ENCODE peak calls at places on chromosome 1, in five cellular contexts. Q is cardiac muscle cell, F is choroid plexus epithelial cell, P is ovary, X is RWPE1. V is an unnamed sample.

GRCh38 chr1:116360435-116361173 is 12.4 kb upstream of the ATP1A1 start:
- DNase-seq in Q (no peak), F (peak; percentile 43), P (no peak), X (no peak), V (peak; percentile 32)

GRCh38 chr1:175887981-175888428 is 144.6 kb upstream of the TNR start:
- DNase-seq in Q (peak; percentile 85), F (peak; percentile 78), P (no peak), X (peak; percentile 75), V (peak; percentile 77)

GRCh38 chr1:67298762-67299161 is 8.9 kb upstream of the IL12RB2 start:
- DNase-seq in Q (no peak), F (no peak), P (no peak), X (no peak), V (no peak)

GRCh38 chr1:208219659-208220282 is 24.4 kb downstream of the PLXNA2 start:
- DNase-seq in Q (peak; percentile 71), F (peak; percentile 71), P (peak; percentile 64), X (peak; percentile 92), V (no peak)

GRCh38 chr1:38835230-38835827 is 24.2 kb downstream of the RRAGC start:
- DNase-seq in Q (peak; percentile 89), F (peak; percentile 94), P (no peak), X (peak; percentile 62), V (peak; percentile 67)

GRCh38 chr1:230832466-230832865 is 35.9 kb downstream of the C1orf198 start:
- DNase-seq in Q (no peak), F (no peak), P (no peak), X (peak; percentile 22), V (no peak)

GRCh38 chr1:237105826-237106225 is 63.8 kb downstream of the RYR2 start:
- DNase-seq in Q (no peak), F (no peak), P (no peak), X (no peak), V (no peak)

GRCh38 chr1:234731371-234732085 is 121.5 kb upstream of the IRF2BP2 start:
- DNase-seq in Q (no peak), F (peak; percentile 63), P (peak; percentile 19), X (peak; percentile 84), V (peak; percentile 78)

GRCh38 chr1:32775640-32776337 is 41.4 kb downstream of the YARS1 start:
- DNase-seq in Q (no peak), F (peak; percentile 47), P (no peak), X (no peak), V (no peak)

GRCh38 chr1:108816049-108816882 is 40.6 kb downstream of the AKNAD1 start:
- DNase-seq in Q (no peak), F (peak; percentile 93), P (peak; percentile 73), X (peak; percentile 80), V (no peak)

GRCh38 chr1:156481527-156481926 is 19.0 kb downstream of the MEF2D start:
- DNase-seq in Q (no peak), F (no peak), P (no peak), X (no peak), V (peak; percentile 62)

DNA sequence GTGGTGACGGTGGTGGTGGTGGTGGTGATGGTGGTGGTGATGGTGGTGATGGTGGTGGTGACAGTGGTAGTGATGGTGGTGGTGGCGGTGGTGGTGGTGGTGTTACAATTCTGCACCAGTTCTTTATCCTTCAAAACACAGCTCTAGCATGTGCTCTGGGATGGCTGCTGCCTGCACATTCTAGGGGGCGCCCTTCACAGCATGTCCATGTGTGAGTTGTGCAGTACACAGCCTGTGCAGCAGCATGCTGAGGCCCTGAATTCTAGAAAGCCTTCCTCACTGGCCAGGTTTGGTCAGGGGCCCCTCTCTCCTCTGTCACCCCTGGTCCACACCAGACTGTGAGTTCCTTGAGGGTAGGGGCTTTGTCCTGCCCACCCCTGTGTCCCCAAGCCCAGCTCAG is 67.7 kb downstream of the MATN1 start:
- DNase-seq in Q (no peak), F (no peak), P (no peak), X (no peak), V (no peak)
- TF ChIP-seq CTCF in Q (no peak), F (no peak), P (no peak), X (no peak), V (no peak)

GRCh38 chr1:54542962-54543539 is 5.0 kb upstream of the ACOT11 start:
- DNase-seq in Q (no peak), F (peak; percentile 33), P (no peak), X (no peak), V (no peak)

GRCh38 chr1:54543729-54544496 is 4.1 kb upstream of the ACOT11 start:
- DNase-seq in Q (no peak), F (peak; percentile 78), P (no peak), X (peak; percentile 38), V (no peak)

GRCh38 chr1:54540891-54541290 is 7.1 kb upstream of the ACOT11 start:
- DNase-seq in Q (no peak), F (no peak), P (no peak), X (no peak), V (no peak)

GRCh38 chr1:54545916-54546635 is 2.0 kb upstream of the ACOT11 start:
- DNase-seq in Q (no peak), F (no peak), P (no peak), X (no peak), V (no peak)

GRCh38 chr1:54542120-54542961 is 5.7 kb upstream of the ACOT11 start:
- DNase-seq in Q (peak; percentile 79), F (peak; percentile 83), P (peak; percentile 75), X (peak; percentile 95), V (peak; percentile 62)
- TF ChIP-seq CTCF in Q (no peak), F (peak; percentile 9), P (no peak), X (peak; percentile 31), V (no peak)

GRCh38 chr1:54273092-54273836 is 73.3 kb downstream of the MRPL37 start:
- DNase-seq in Q (no peak), F (peak; percentile 91), P (peak; percentile 87), X (no peak), V (no peak)
- TF ChIP-seq CTCF in Q (peak; percentile 20), F (peak; percentile 80), P (peak; percentile 86), X (no peak), V (no peak)

GRCh38 chr1:219385786-219386427 is 212.2 kb downstream of the LYPLAL1 start:
- DNase-seq in Q (peak; percentile 69), F (peak; percentile 86), P (peak; percentile 15), X (peak; percentile 69), V (peak; percentile 50)
- TF ChIP-seq CTCF in Q (peak; percentile 83), F (peak; percentile 97), P (no peak), X (peak; percentile 72), V (peak; percentile 73)

V was measured in GM10248.